ENCODE peak calls at places on chromosomes 16 and 17, in nine cellular contexts. J, G, L, N, P, K, R, Q and A are unnamed samples.
A peak's percentile ranks its signal among the peaks of the same experiment; 100 is the strongest.

GRCh38 chr16:28491080-28491969 is 549 bp downstream of the CLN3 start:
- DNase-seq in J (peak; percentile 69), G (peak; percentile 52), L (peak; percentile 20), N (no peak), P (no peak), K (peak; percentile 33), R (no peak), Q (peak; percentile 55), A (peak; percentile 83)

GRCh38 chr17:74539281-74539820 is 6.6 kb downstream of the CD300C start:
- DNase-seq in J (no peak), G (no peak), L (no peak), N (no peak), P (no peak), K (no peak), R (no peak), Q (no peak), A (no peak)

GRCh38 chr17:14922421-14922820 is 342.7 kb downstream of the PMP22 start:
- DNase-seq in J (no peak), G (no peak), L (no peak), N (no peak), P (no peak), K (no peak), R (no peak), Q (peak; percentile 72), A (no peak)

GRCh38 chr16:67651847-67652246 is 6.9 kb downstream of the CARMIL2 start:
- DNase-seq in J (no peak), G (no peak), L (no peak), N (no peak), P (no peak), K (no peak), R (no peak), Q (no peak), A (no peak)

GRCh38 chr17:80665792-80666191 is 121.2 kb downstream of the RPTOR start:
- DNase-seq in J (no peak), G (no peak), L (no peak), N (no peak), P (no peak), K (no peak), R (no peak), Q (no peak), A (no peak)

GRCh38 chr17:37791985-37792384 is 47.1 kb upstream of the HNF1B start:
- DNase-seq in J (no peak), G (no peak), L (no peak), N (no peak), P (no peak), K (no peak), R (no peak), Q (no peak), A (no peak)

GRCh38 chr17:12922120-12922519 is 95.7 kb downstream of the ELAC2 start:
- DNase-seq in J (no peak), G (no peak), L (no peak), N (no peak), P (no peak), K (no peak), R (no peak), Q (no peak), A (no peak)

GRCh38 chr17:45305532-45306087 is 11.2 kb downstream of the MAP3K14 start:
- DNase-seq in J (no peak), G (no peak), L (no peak), N (no peak), P (no peak), K (no peak), R (no peak), Q (no peak), A (no peak)

GRCh38 chr17:72077326-72077960 is 43.4 kb upstream of the SOX9 start:
- DNase-seq in J (no peak), G (no peak), L (no peak), N (no peak), P (no peak), K (no peak), R (no peak), Q (no peak), A (no peak)

GRCh38 chr16:10951016-10951415 is 6.7 kb downstream of the CLEC16A start:
- DNase-seq in J (no peak), G (no peak), L (no peak), N (no peak), P (no peak), K (no peak), R (no peak), Q (no peak), A (no peak)

GRCh38 chr16:75282811-75283281 is 31.4 kb upstream of the BCAR1 start:
- DNase-seq in J (no peak), G (no peak), L (no peak), N (no peak), P (no peak), K (no peak), R (no peak), Q (no peak), A (no peak)

GRCh38 chr17:44197980-44198720 is 1.5 kb downstream of the ATXN7L3 start:
- DNase-seq in J (no peak), G (peak; percentile 58), L (peak; percentile 64), N (no peak), P (peak; percentile 34), K (peak; percentile 30), R (no peak), Q (no peak), A (peak; percentile 77)

GRCh38 chr17:9862949-9863348 is 37.2 kb downstream of the GLP2R start:
- DNase-seq in J (no peak), G (no peak), L (no peak), N (peak; percentile 66), P (no peak), K (no peak), R (no peak), Q (no peak), A (no peak)

GRCh38 chr16:11101695-11102522 is 154.1 kb downstream of the SOCS1 start:
- DNase-seq in J (no peak), G (peak; percentile 52), L (no peak), N (no peak), P (no peak), K (peak; percentile 91), R (no peak), Q (no peak), A (no peak)

GRCh38 chr17:34146440-34147043 is 108.5 kb upstream of the CCL2 start:
- DNase-seq in J (peak; percentile 65), G (peak; percentile 79), L (peak; percentile 74), N (peak; percentile 41), P (peak; percentile 7), K (no peak), R (no peak), Q (peak; percentile 85), A (no peak)
- TF ChIP-seq CTCF in J (peak; percentile 42), G (peak; percentile 60), L (peak; percentile 94), N (no peak), P (peak; percentile 32), K (peak; percentile 26), R (peak; percentile 85), Q (peak; percentile 42), A (peak; percentile 63)

GRCh38 chr17:27950995-27951394 is 57.8 kb upstream of the LYRM9 start:
- DNase-seq in J (no peak), G (no peak), L (no peak), N (no peak), P (no peak), K (no peak), R (no peak), Q (no peak), A (no peak)
- H3K4me3 ChIP-seq in J (no peak overlapping the region), G (no peak overlapping the region), L (no peak overlapping the region), N (no peak overlapping the region), P (no peak overlapping the region), K (no peak overlapping the region), R (no peak overlapping the region), Q (no peak overlapping the region), A (no peak overlapping the region)

DNA sequence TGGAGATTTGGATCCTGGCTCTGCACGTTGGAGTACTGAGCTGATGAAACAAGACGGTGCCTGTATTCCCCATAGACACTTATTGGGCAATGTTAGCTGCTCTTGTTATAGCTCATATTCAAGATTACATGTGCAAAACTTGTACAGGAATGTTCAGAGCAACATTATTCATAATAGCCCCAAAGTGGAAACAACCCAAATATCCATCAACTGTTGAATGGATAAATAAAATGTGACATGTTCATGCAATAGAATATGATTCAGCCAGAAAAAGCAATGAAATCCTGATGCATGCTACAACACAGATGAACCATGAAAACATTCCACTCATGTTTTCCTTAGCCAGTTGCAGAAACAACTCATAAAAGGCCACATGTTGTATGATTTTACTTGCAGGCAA is 5.7 kb upstream of the SDR42E1 start:
- DNase-seq in J (no peak), G (no peak), L (no peak), N (no peak), P (no peak), K (no peak), R (no peak), Q (no peak), A (no peak)
- H3K27ac ChIP-seq in J (no peak overlapping the region), G (no peak overlapping the region), L (no peak overlapping the region), N (no peak overlapping the region), P (no peak overlapping the region), K (no peak overlapping the region), R (no peak overlapping the region), Q (no peak overlapping the region), A (no peak overlapping the region)

GRCh38 chr16:82630688-82631087 is 3.9 kb downstream of the CDH13 start:
- DNase-seq in J (no peak), G (no peak), L (no peak), N (no peak), P (no peak), K (peak; percentile 75), R (no peak), Q (no peak), A (no peak)
- TF ChIP-seq CTCF in J (peak; percentile 22), G (peak; percentile 59), L (peak; percentile 16), N (no peak), P (no peak), K (no peak), R (no peak), Q (no peak), A (peak; percentile 8)

GRCh38 chr16:81780350-81780749 is 1.3 kb downstream of the PLCG2 start:
- DNase-seq in J (no peak), G (no peak), L (no peak), N (no peak), P (no peak), K (no peak), R (no peak), Q (no peak), A (no peak)
- H3K4me3 ChIP-seq in J (no peak overlapping the region), G (no peak overlapping the region), L (peak overlapping the region; percentile 70), N (peak overlapping the region; percentile 81), P (no peak overlapping the region), K (no peak overlapping the region), R (peak overlapping the region; percentile 99), Q (no peak overlapping the region), A (peak overlapping the region; percentile 74)

GRCh38 chr17:42155614-42156045 is 841 bp upstream of the RAB5C start:
- DNase-seq in J (no peak), G (no peak), L (no peak), N (no peak), P (no peak), K (no peak), R (no peak), Q (no peak), A (no peak)
- H3K27ac ChIP-seq in J (no peak overlapping the region), G (peak overlapping the region; percentile 3), L (no peak overlapping the region), N (no peak overlapping the region), P (no peak overlapping the region), K (no peak overlapping the region), R (no peak overlapping the region), Q (no peak overlapping the region), A (no peak overlapping the region)

GRCh38 chr16:1781758-1782407 is 488 bp downstream of the SPSB3 start:
- DNase-seq in J (peak; percentile 63), G (no peak), L (peak; percentile 25), N (no peak), P (no peak), K (peak; percentile 26), R (no peak), Q (peak; percentile 37), A (peak; percentile 81)
- TF ChIP-seq CTCF in J (no peak), G (no peak), L (peak; percentile 10), N (no peak), P (peak; percentile 41), K (no peak), R (no peak), Q (no peak), A (no peak)

GRCh38 chr16:83803811-83804210 is 4.0 kb upstream of the HSBP1 start:
- DNase-seq in J (no peak), G (no peak), L (no peak), N (no peak), P (no peak), K (peak; percentile 55), R (no peak), Q (no peak), A (no peak)
- H3K4me3 ChIP-seq in J (no peak overlapping the region), G (no peak overlapping the region), L (no peak overlapping the region), N (no peak overlapping the region), P (no peak overlapping the region), K (no peak overlapping the region), R (no peak overlapping the region), Q (no peak overlapping the region), A (no peak overlapping the region)